ENCODE peak calls at places on chromosomes 16 and 17, in five cellular contexts. One of them, this sample, is unnamed.

GRCh38 chr16:654034-654433 is 4.9 kb downstream of the WDR90 start:
- DNase-seq in body of pancreas: no peak
- DNase-seq in GM12865: no peak
- DNase-seq in stomach: no peak
- DNase-seq in endothelial cell: no peak
- DNase-seq in this sample: no peak

GRCh38 chr17:29042679-29043538 is at the start of gene PIPOX:
- DNase-seq in body of pancreas: peak
- DNase-seq in GM12865: peak
- DNase-seq in stomach: no peak
- DNase-seq in endothelial cell: peak
- DNase-seq in this sample: peak

GRCh38 chr16:19879241-19879792 is 5.3 kb downstream of the GPRC5B start:
- DNase-seq in body of pancreas: no peak
- DNase-seq in GM12865: no peak
- DNase-seq in stomach: no peak
- DNase-seq in endothelial cell: no peak
- DNase-seq in this sample: no peak

GRCh38 chr17:60229189-60229802 is 79.5 kb downstream of the CA4 start:
- DNase-seq in body of pancreas: no peak
- DNase-seq in GM12865: no peak
- DNase-seq in stomach: no peak
- DNase-seq in endothelial cell: no peak
- DNase-seq in this sample: no peak

GRCh38 chr17:66240630-66241029 is 11.4 kb upstream of the APOH start:
- DNase-seq in body of pancreas: no peak
- DNase-seq in GM12865: no peak
- DNase-seq in stomach: no peak
- DNase-seq in endothelial cell: no peak
- DNase-seq in this sample: no peak

GRCh38 chr16:9437115-9437514 is 345.7 kb downstream of the HAPSTR1 start:
- DNase-seq in body of pancreas: no peak
- DNase-seq in GM12865: peak
- DNase-seq in stomach: no peak
- DNase-seq in endothelial cell: no peak
- DNase-seq in this sample: no peak

GRCh38 chr17:42969006-42969581 is 4.8 kb upstream of the AARSD1 start:
- DNase-seq in body of pancreas: no peak
- DNase-seq in GM12865: no peak
- DNase-seq in stomach: no peak
- DNase-seq in endothelial cell: no peak
- DNase-seq in this sample: no peak

GRCh38 chr17:20293501-20293900 is 173.8 kb downstream of the LGALS9B start:
- DNase-seq in body of pancreas: no peak
- DNase-seq in GM12865: no peak
- DNase-seq in stomach: no peak
- DNase-seq in endothelial cell: no peak
- DNase-seq in this sample: no peak

GRCh38 chr17:63995626-63996025 is 2.5 kb upstream of the PRR29 start:
- DNase-seq in body of pancreas: no peak
- DNase-seq in GM12865: no peak
- DNase-seq in stomach: no peak
- DNase-seq in endothelial cell: no peak
- DNase-seq in this sample: no peak

GRCh38 chr16:64280317-64280716 is 841.5 kb downstream of the CDH11 start:
- DNase-seq in body of pancreas: no peak
- DNase-seq in GM12865: no peak
- DNase-seq in stomach: no peak
- DNase-seq in endothelial cell: no peak
- DNase-seq in this sample: no peak

GRCh38 chr16:83992624-83993023 is 24.6 kb downstream of the NECAB2 start:
- DNase-seq in body of pancreas: peak
- DNase-seq in GM12865: no peak
- DNase-seq in stomach: no peak
- DNase-seq in endothelial cell: no peak
- DNase-seq in this sample: no peak

GRCh38 chr16:73268311-73268997 is 220.5 kb upstream of the ZFHX3 start:
- DNase-seq in body of pancreas: no peak
- DNase-seq in GM12865: no peak
- DNase-seq in stomach: no peak
- DNase-seq in endothelial cell: peak
- DNase-seq in this sample: no peak

DNA sequence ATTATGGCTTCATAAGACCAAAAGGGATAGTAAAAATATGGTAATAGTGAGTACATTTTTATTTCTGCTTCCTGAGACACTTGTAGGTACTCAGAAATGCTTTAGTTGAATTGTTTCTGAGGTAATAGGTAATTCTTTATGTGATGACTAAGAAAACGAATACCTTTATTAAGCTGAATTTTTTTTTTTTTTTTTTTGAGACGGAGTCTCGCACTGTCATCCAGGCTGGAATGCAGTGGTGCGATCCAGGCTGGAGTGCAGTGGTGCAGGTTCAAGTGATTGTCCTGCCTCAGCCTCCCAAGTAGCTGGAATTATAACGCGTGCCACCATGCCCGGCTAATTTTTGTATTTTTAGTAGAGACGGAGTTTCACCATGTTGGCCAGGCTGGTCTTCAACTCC is 1.9 kb downstream of the RAD51C start:
- DNase-seq in body of pancreas: no peak
- DNase-seq in GM12865: no peak
- DNase-seq in stomach: no peak
- DNase-seq in endothelial cell: no peak
- DNase-seq in this sample: no peak
- TF ChIP-seq CTCF in body of pancreas: no peak
- TF ChIP-seq CTCF in GM12865: no peak
- TF ChIP-seq CTCF in stomach: no peak
- TF ChIP-seq CTCF in endothelial cell: no peak
- TF ChIP-seq CTCF in this sample: no peak

GRCh38 chr17:68512247-68512966 is at the start of gene PRKAR1A:
- DNase-seq in body of pancreas: peak
- DNase-seq in GM12865: peak
- DNase-seq in stomach: peak
- DNase-seq in endothelial cell: peak
- DNase-seq in this sample: peak
- TF ChIP-seq CTCF in body of pancreas: no peak
- TF ChIP-seq CTCF in GM12865: peak
- TF ChIP-seq CTCF in stomach: no peak
- TF ChIP-seq CTCF in endothelial cell: no peak
- TF ChIP-seq CTCF in this sample: no peak

DNA sequence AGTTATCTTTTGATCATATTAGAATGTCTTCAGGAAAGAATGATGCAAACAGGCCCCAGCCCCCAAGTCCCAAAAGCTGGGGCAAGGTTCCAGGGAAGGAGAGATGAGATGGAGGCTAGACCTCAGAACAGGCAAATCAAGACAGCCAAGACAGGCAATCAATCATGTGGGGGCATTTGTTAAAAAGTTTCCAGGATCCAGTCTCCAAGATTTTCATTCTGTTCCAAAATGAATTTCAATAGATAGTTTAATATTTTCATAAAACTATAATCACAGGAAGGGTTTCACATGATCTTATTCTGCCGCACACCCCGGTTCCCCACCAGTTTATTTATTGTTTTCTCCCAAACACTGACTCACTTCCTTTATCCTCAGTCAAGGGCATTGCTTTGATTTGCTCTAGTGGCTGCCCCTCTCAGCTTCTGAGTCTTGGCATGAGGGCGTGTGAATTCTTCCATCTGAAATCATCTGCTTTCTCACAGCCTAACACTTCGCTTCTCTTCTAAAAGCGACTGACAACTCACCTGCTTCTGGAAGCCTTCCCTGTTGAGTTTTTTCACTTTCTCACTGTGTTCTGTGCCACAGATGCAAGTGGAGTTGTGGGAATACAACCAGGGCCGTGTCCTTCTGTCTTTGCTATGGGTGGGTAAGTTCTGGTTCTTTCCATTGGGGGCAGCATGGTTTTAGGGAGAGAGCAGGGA is 12.2 kb upstream of the TERF2 start:
- DNase-seq in body of pancreas: peak
- DNase-seq in GM12865: peak
- DNase-seq in stomach: no peak
- DNase-seq in endothelial cell: peak
- DNase-seq in this sample: no peak
- TF ChIP-seq CTCF in body of pancreas: peak
- TF ChIP-seq CTCF in GM12865: peak
- TF ChIP-seq CTCF in stomach: no peak
- TF ChIP-seq CTCF in endothelial cell: peak
- TF ChIP-seq CTCF in this sample: peak

GRCh38 chr16:61936522-61936921 is 99.7 kb downstream of the CDH8 start:
- DNase-seq in body of pancreas: no peak
- DNase-seq in GM12865: peak
- DNase-seq in stomach: no peak
- DNase-seq in endothelial cell: peak
- DNase-seq in this sample: no peak
- TF ChIP-seq CTCF in body of pancreas: no peak
- TF ChIP-seq CTCF in GM12865: peak
- TF ChIP-seq CTCF in stomach: no peak
- TF ChIP-seq CTCF in endothelial cell: peak
- TF ChIP-seq CTCF in this sample: no peak

GRCh38 chr17:77281024-77281903 is 140.5 kb downstream of the SEC14L1 start:
- DNase-seq in body of pancreas: peak
- DNase-seq in GM12865: peak
- DNase-seq in stomach: peak
- DNase-seq in endothelial cell: peak
- DNase-seq in this sample: peak
- TF ChIP-seq CTCF in body of pancreas: no peak
- TF ChIP-seq CTCF in GM12865: peak
- TF ChIP-seq CTCF in stomach: no peak
- TF ChIP-seq CTCF in endothelial cell: no peak
- TF ChIP-seq CTCF in this sample: peak

GRCh38 chr17:81231766-81232581 is 6.9 kb downstream of the TEPSIN start:
- DNase-seq in body of pancreas: no peak
- DNase-seq in GM12865: no peak
- DNase-seq in stomach: no peak
- DNase-seq in endothelial cell: no peak
- DNase-seq in this sample: no peak

GRCh38 chr17:81231121-81231645 is 7.7 kb downstream of the TEPSIN start:
- DNase-seq in body of pancreas: no peak
- DNase-seq in GM12865: no peak
- DNase-seq in stomach: no peak
- DNase-seq in endothelial cell: no peak
- DNase-seq in this sample: no peak

GRCh38 chr17:81228834-81229665 is 6.3 kb upstream of the CEP131 start:
- DNase-seq in body of pancreas: no peak
- DNase-seq in GM12865: no peak
- DNase-seq in stomach: no peak
- DNase-seq in endothelial cell: no peak
- DNase-seq in this sample: no peak

GRCh38 chr17:81229666-81229920 is 6.8 kb upstream of the CEP131 start:
- DNase-seq in body of pancreas: no peak
- DNase-seq in GM12865: no peak
- DNase-seq in stomach: no peak
- DNase-seq in endothelial cell: no peak
- DNase-seq in this sample: no peak

DNA sequence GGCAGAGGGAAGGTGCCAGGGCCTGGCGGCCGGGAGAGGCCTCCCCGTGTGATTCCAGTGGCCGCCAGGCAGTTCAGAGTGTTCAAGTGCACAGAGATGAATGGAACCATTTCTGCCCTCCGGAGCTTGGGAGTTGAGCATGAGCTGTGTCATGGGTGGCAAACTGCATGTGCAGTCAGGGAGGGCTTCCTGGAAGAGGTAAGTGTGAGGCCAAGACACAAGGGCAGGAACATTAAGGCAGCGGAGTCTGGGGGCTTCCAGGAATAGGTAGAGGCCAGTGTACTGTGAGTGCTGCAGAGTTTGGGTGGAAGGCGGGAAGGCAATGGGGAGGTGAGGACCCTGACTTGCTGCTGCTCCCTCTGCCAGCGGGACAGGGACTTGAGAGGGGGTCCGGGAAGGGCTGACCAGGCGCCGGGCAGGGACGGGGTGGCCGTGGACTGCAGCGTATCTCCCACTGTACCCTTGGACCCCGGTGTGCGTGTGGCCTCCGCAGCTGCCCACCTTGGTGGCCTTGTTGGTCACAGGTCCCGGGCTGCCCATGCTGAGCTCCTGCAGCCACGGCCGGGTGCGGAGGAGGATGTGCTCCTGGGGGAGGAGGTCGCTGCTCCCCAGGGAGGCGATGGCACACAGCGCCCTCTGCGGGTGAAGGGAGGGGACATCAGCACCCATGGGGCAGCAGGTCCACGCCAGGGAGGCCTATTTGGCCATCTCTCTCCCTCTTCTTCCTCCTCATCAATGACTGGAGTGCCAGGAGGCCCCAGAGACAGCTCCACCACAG is 7.5 kb upstream of the CEP131 start:
- DNase-seq in body of pancreas: no peak
- DNase-seq in GM12865: peak
- DNase-seq in stomach: no peak
- DNase-seq in endothelial cell: no peak
- DNase-seq in this sample: no peak
- TF ChIP-seq CTCF in body of pancreas: peak
- TF ChIP-seq CTCF in GM12865: peak
- TF ChIP-seq CTCF in stomach: no peak
- TF ChIP-seq CTCF in endothelial cell: peak
- TF ChIP-seq CTCF in this sample: peak

GRCh38 chr17:7328840-7329359 is at the start of gene NEURL4:
- DNase-seq in body of pancreas: no peak
- DNase-seq in GM12865: peak
- DNase-seq in stomach: no peak
- DNase-seq in endothelial cell: no peak
- DNase-seq in this sample: no peak
- TF ChIP-seq CTCF in body of pancreas: no peak
- TF ChIP-seq CTCF in GM12865: no peak
- TF ChIP-seq CTCF in stomach: no peak
- TF ChIP-seq CTCF in endothelial cell: no peak
- TF ChIP-seq CTCF in this sample: no peak

GRCh38 chr16:85337910-85338637 is 225.8 kb upstream of the CIBAR2 start:
- DNase-seq in body of pancreas: no peak
- DNase-seq in GM12865: no peak
- DNase-seq in stomach: no peak
- DNase-seq in endothelial cell: no peak
- DNase-seq in this sample: no peak
- TF ChIP-seq CTCF in body of pancreas: no peak
- TF ChIP-seq CTCF in GM12865: no peak
- TF ChIP-seq CTCF in stomach: no peak
- TF ChIP-seq CTCF in endothelial cell: no peak
- TF ChIP-seq CTCF in this sample: no peak

GRCh38 chr17:2821868-2822267 is 25.6 kb downstream of the RAP1GAP2 start:
- DNase-seq in body of pancreas: no peak
- DNase-seq in GM12865: no peak
- DNase-seq in stomach: no peak
- DNase-seq in endothelial cell: no peak
- DNase-seq in this sample: no peak
- TF ChIP-seq CTCF in body of pancreas: no peak
- TF ChIP-seq CTCF in GM12865: no peak
- TF ChIP-seq CTCF in stomach: no peak
- TF ChIP-seq CTCF in endothelial cell: no peak
- TF ChIP-seq CTCF in this sample: no peak

GRCh38 chr17:70067104-70067503 is 7.9 kb upstream of the KCNJ16 start:
- DNase-seq in body of pancreas: no peak
- DNase-seq in GM12865: no peak
- DNase-seq in stomach: no peak
- DNase-seq in endothelial cell: no peak
- DNase-seq in this sample: no peak
- TF ChIP-seq CTCF in body of pancreas: no peak
- TF ChIP-seq CTCF in GM12865: no peak
- TF ChIP-seq CTCF in stomach: no peak
- TF ChIP-seq CTCF in endothelial cell: no peak
- TF ChIP-seq CTCF in this sample: no peak

This sample was measured in GM13976.